ENCODE peak calls at places on chromosome 3, in seven cellular contexts. One of them, this sample, is unnamed.
A peak's percentile ranks its signal among the peaks of the same experiment; 100 is the strongest.

GRCh38 chr3:102148598-102149302 is 286.1 kb upstream of the ZPLD1 start:
- DNase-seq in H7: no peak
- DNase-seq in psoas muscle: no peak
- DNase-seq in fibroblast of the aortic adventitia: no peak
- DNase-seq in CD8-positive, alpha-beta T cell: no peak
- DNase-seq in A673: no peak
- DNase-seq in bronchial epithelial cell: no peak
- DNase-seq in this sample: no peak

GRCh38 chr3:48042071-48042760 is 26.0 kb upstream of the MAP4 start:
- DNase-seq in CD8-positive, alpha-beta T cell: no peak
- DNase-seq in fibroblast of the aortic adventitia: no peak
- DNase-seq in bronchial epithelial cell: peak; percentile 27
- DNase-seq in H7: no peak
- DNase-seq in A673: no peak
- DNase-seq in psoas muscle: no peak
- DNase-seq in this sample: no peak

GRCh38 chr3:181267312-181267711 is 277.8 kb upstream of the DNAJC19 start:
- DNase-seq in A673: no peak
- DNase-seq in bronchial epithelial cell: no peak
- DNase-seq in fibroblast of the aortic adventitia: no peak
- DNase-seq in CD8-positive, alpha-beta T cell: no peak
- DNase-seq in H7: no peak
- DNase-seq in psoas muscle: no peak
- DNase-seq in this sample: no peak

GRCh38 chr3:19866751-19867347 is 67.2 kb downstream of the EFHB start:
- DNase-seq in CD8-positive, alpha-beta T cell: no peak
- DNase-seq in psoas muscle: no peak
- DNase-seq in A673: peak; percentile 75
- DNase-seq in bronchial epithelial cell: peak; percentile 61
- DNase-seq in fibroblast of the aortic adventitia: peak; percentile 73
- DNase-seq in H7: peak; percentile 65
- DNase-seq in this sample: peak; percentile 45

GRCh38 chr3:10467904-10468610 is 37.3 kb downstream of the ATP2B2 start:
- DNase-seq in fibroblast of the aortic adventitia: no peak
- DNase-seq in bronchial epithelial cell: no peak
- DNase-seq in A673: no peak
- DNase-seq in H7: no peak
- DNase-seq in psoas muscle: peak; percentile 54
- DNase-seq in CD8-positive, alpha-beta T cell: no peak
- DNase-seq in this sample: no peak

GRCh38 chr3:159941043-159941994 is 47.3 kb upstream of the IL12A start:
- DNase-seq in fibroblast of the aortic adventitia: no peak
- DNase-seq in H7: no peak
- DNase-seq in bronchial epithelial cell: peak; percentile 69
- DNase-seq in psoas muscle: no peak
- DNase-seq in A673: no peak
- DNase-seq in CD8-positive, alpha-beta T cell: no peak
- DNase-seq in this sample: no peak

GRCh38 chr3:32484437-32484836 is 18.2 kb downstream of the CMTM6 start:
- DNase-seq in bronchial epithelial cell: no peak
- DNase-seq in H7: no peak
- DNase-seq in psoas muscle: no peak
- DNase-seq in fibroblast of the aortic adventitia: no peak
- DNase-seq in A673: no peak
- DNase-seq in CD8-positive, alpha-beta T cell: no peak
- DNase-seq in this sample: no peak

GRCh38 chr3:114866430-114866829 is 280.7 kb downstream of the ZBTB20 start:
- DNase-seq in H7: no peak
- DNase-seq in bronchial epithelial cell: no peak
- DNase-seq in A673: no peak
- DNase-seq in psoas muscle: no peak
- DNase-seq in CD8-positive, alpha-beta T cell: no peak
- DNase-seq in fibroblast of the aortic adventitia: no peak
- DNase-seq in this sample: no peak

GRCh38 chr3:38579146-38579545 is 70.3 kb downstream of the SCN5A start:
- DNase-seq in H7: peak; percentile 84
- DNase-seq in psoas muscle: peak; percentile 35
- DNase-seq in CD8-positive, alpha-beta T cell: no peak
- DNase-seq in fibroblast of the aortic adventitia: peak; percentile 20
- DNase-seq in A673: no peak
- DNase-seq in bronchial epithelial cell: no peak
- DNase-seq in this sample: no peak

GRCh38 chr3:66195347-66195783 is 25.4 kb upstream of the SLC25A26 start:
- DNase-seq in psoas muscle: peak; percentile 44
- DNase-seq in fibroblast of the aortic adventitia: peak; percentile 63
- DNase-seq in H7: peak; percentile 85
- DNase-seq in A673: peak; percentile 90
- DNase-seq in bronchial epithelial cell: peak; percentile 13
- DNase-seq in CD8-positive, alpha-beta T cell: no peak
- DNase-seq in this sample: no peak

GRCh38 chr3:2375371-2375770 is 276.7 kb downstream of the CNTN4 start:
- DNase-seq in H7: no peak
- DNase-seq in CD8-positive, alpha-beta T cell: no peak
- DNase-seq in bronchial epithelial cell: no peak
- DNase-seq in fibroblast of the aortic adventitia: no peak
- DNase-seq in A673: no peak
- DNase-seq in psoas muscle: no peak
- DNase-seq in this sample: no peak

GRCh38 chr3:17801131-17801530 is 58.7 kb upstream of the TBC1D5 start:
- DNase-seq in psoas muscle: no peak
- DNase-seq in bronchial epithelial cell: no peak
- DNase-seq in H7: no peak
- DNase-seq in A673: no peak
- DNase-seq in fibroblast of the aortic adventitia: no peak
- DNase-seq in CD8-positive, alpha-beta T cell: no peak
- DNase-seq in this sample: no peak

GRCh38 chr3:15958692-15959433 is 161.1 kb upstream of the ANKRD28 start:
- DNase-seq in fibroblast of the aortic adventitia: peak; percentile 87
- DNase-seq in H7: no peak
- DNase-seq in bronchial epithelial cell: no peak
- DNase-seq in CD8-positive, alpha-beta T cell: no peak
- DNase-seq in A673: no peak
- DNase-seq in psoas muscle: no peak
- DNase-seq in this sample: no peak

GRCh38 chr3:186360779-186361178 is 1.3 kb downstream of the DGKG start:
- DNase-seq in fibroblast of the aortic adventitia: no peak
- DNase-seq in A673: no peak
- DNase-seq in psoas muscle: no peak
- DNase-seq in CD8-positive, alpha-beta T cell: no peak
- DNase-seq in bronchial epithelial cell: no peak
- DNase-seq in H7: peak; percentile 84
- DNase-seq in this sample: no peak

GRCh38 chr3:68163054-68163453 is 508.6 kb upstream of the SUCLG2 start:
- DNase-seq in A673: no peak
- DNase-seq in CD8-positive, alpha-beta T cell: no peak
- DNase-seq in fibroblast of the aortic adventitia: no peak
- DNase-seq in H7: no peak
- DNase-seq in psoas muscle: no peak
- DNase-seq in bronchial epithelial cell: no peak
- DNase-seq in this sample: no peak

GRCh38 chr3:97823503-97824004 is 1.7 kb downstream of the CRYBG3 start:
- DNase-seq in bronchial epithelial cell: no peak
- DNase-seq in psoas muscle: peak; percentile 17
- DNase-seq in H7: no peak
- DNase-seq in fibroblast of the aortic adventitia: peak; percentile 21
- DNase-seq in A673: peak; percentile 16
- DNase-seq in CD8-positive, alpha-beta T cell: no peak
- DNase-seq in this sample: no peak

GRCh38 chr3:143479727-143480126 is 360.2 kb downstream of the CHST2 start:
- DNase-seq in fibroblast of the aortic adventitia: no peak
- DNase-seq in CD8-positive, alpha-beta T cell: no peak
- DNase-seq in psoas muscle: no peak
- DNase-seq in A673: no peak
- DNase-seq in H7: no peak
- DNase-seq in bronchial epithelial cell: no peak
- DNase-seq in this sample: no peak

GRCh38 chr3:196232882-196233251 is 16.5 kb downstream of the SLC51A start:
- DNase-seq in A673: no peak
- DNase-seq in psoas muscle: no peak
- DNase-seq in H7: no peak
- DNase-seq in fibroblast of the aortic adventitia: no peak
- DNase-seq in CD8-positive, alpha-beta T cell: no peak
- DNase-seq in bronchial epithelial cell: no peak
- DNase-seq in this sample: no peak

GRCh38 chr3:30269751-30270445 is 336.5 kb upstream of the TGFBR2 start:
- DNase-seq in psoas muscle: no peak
- DNase-seq in bronchial epithelial cell: no peak
- DNase-seq in fibroblast of the aortic adventitia: no peak
- DNase-seq in H7: no peak
- DNase-seq in CD8-positive, alpha-beta T cell: no peak
- DNase-seq in A673: no peak
- DNase-seq in this sample: no peak

GRCh38 chr3:126459111-126459762 is 16.5 kb downstream of the ZXDC start:
- DNase-seq in CD8-positive, alpha-beta T cell: no peak
- DNase-seq in bronchial epithelial cell: no peak
- DNase-seq in fibroblast of the aortic adventitia: no peak
- DNase-seq in A673: no peak
- DNase-seq in H7: no peak
- DNase-seq in psoas muscle: no peak
- DNase-seq in this sample: no peak

GRCh38 chr3:134603480-134603879 is 47.3 kb downstream of the KY start:
- DNase-seq in H7: no peak
- DNase-seq in A673: no peak
- DNase-seq in CD8-positive, alpha-beta T cell: no peak
- DNase-seq in psoas muscle: no peak
- DNase-seq in bronchial epithelial cell: no peak
- DNase-seq in fibroblast of the aortic adventitia: no peak
- DNase-seq in this sample: no peak

DNA sequence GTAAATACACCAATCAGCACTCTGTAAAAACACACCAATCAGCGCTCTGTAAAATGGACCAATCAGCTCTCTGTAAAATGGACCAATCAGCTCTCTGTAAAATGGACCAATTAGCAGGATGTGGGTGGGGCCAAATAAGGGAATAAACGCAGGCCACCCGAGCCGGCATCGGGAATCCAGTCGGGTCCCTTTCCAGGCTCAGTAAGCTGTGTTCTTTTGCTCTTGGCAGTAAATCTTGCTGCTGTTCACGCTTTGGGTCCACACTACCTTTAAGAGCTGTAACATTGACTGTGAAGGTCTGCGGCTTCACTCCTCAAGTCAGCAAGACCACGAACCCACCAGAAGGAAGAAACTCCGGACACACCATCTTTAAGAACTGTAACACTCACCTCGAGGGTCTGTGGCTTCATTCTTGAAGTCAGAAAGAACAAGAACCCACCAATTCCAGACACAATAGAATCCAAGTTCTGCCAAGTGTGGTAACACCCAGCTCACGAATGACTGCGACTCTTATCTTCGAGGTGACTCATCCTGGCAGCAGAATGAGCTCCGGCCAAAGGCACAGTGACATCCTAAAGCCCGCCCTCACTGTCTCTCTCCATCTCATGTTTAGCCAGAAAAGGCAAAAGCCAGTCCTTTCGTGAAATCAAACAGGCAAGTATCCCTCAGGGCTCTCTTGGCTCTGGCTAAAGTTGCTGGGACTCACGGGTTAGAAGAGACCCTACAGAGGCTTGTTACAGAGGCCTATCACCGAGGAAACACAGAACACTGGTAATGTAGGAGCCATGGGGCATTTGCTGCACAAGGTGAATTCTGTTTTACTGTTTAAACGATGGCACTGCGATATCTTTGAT is 155.2 kb downstream of the FAM43A start:
- DNase-seq in A673: peak; percentile 29
- DNase-seq in CD8-positive, alpha-beta T cell: no peak
- DNase-seq in H7: no peak
- DNase-seq in psoas muscle: no peak
- DNase-seq in fibroblast of the aortic adventitia: peak; percentile 80
- DNase-seq in bronchial epithelial cell: peak; percentile 12
- DNase-seq in this sample: no peak
- H3K4me3 ChIP-seq in A673: no peak overlapping the region
- H3K4me3 ChIP-seq in CD8-positive, alpha-beta T cell: no peak overlapping the region
- H3K4me3 ChIP-seq in H7: no peak overlapping the region
- H3K4me3 ChIP-seq in psoas muscle: no peak overlapping the region
- H3K4me3 ChIP-seq in fibroblast of the aortic adventitia: no peak overlapping the region
- H3K4me3 ChIP-seq in bronchial epithelial cell: no peak overlapping the region
- H3K4me3 ChIP-seq in this sample: no peak overlapping the region

DNA sequence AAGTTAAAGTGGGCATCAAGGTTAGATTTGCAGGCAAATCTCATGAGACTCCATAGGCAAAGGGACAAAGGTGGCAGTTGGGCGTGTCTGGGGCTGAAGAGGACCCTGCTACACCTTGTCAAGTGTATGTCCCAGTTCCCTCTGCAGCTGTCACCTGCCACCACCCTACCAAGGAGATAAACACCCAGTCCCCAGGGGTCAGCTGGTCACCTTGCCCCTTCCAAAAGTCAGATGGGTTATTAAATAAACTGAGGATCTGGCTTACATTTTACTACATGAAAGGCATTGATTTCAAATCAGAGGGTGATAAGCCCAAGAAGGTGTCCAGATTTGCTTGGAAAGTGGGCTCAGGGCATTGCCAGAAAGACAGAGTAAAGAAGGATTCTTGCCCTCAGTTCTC is 248.1 kb upstream of the TRIM42 start:
- DNase-seq in bronchial epithelial cell: no peak
- DNase-seq in H7: no peak
- DNase-seq in psoas muscle: no peak
- DNase-seq in fibroblast of the aortic adventitia: no peak
- DNase-seq in CD8-positive, alpha-beta T cell: no peak
- DNase-seq in A673: no peak
- DNase-seq in this sample: no peak
- H3K4me3 ChIP-seq in bronchial epithelial cell: no peak overlapping the region
- H3K4me3 ChIP-seq in H7: no peak overlapping the region
- H3K4me3 ChIP-seq in psoas muscle: no peak overlapping the region
- H3K4me3 ChIP-seq in fibroblast of the aortic adventitia: no peak overlapping the region
- H3K4me3 ChIP-seq in CD8-positive, alpha-beta T cell: no peak overlapping the region
- H3K4me3 ChIP-seq in A673: no peak overlapping the region
- H3K4me3 ChIP-seq in this sample: no peak overlapping the region

GRCh38 chr3:24494616-24495333 is at the start of gene THRB:
- DNase-seq in A673: peak; percentile 56
- DNase-seq in H7: peak; percentile 87
- DNase-seq in CD8-positive, alpha-beta T cell: no peak
- DNase-seq in bronchial epithelial cell: peak; percentile 46
- DNase-seq in fibroblast of the aortic adventitia: peak; percentile 22
- DNase-seq in psoas muscle: peak; percentile 83
- DNase-seq in this sample: no peak
- H3K4me3 ChIP-seq in A673: peak within 1 kb of the TSS; percentile 46
- H3K4me3 ChIP-seq in H7: peak within 1 kb of the TSS; percentile 65
- H3K4me3 ChIP-seq in CD8-positive, alpha-beta T cell: no peak within 1 kb of the TSS
- H3K4me3 ChIP-seq in bronchial epithelial cell: peak within 1 kb of the TSS; percentile 82
- H3K4me3 ChIP-seq in fibroblast of the aortic adventitia: peak within 1 kb of the TSS; percentile 64
- H3K4me3 ChIP-seq in psoas muscle: peak within 1 kb of the TSS; percentile 90
- H3K4me3 ChIP-seq in this sample: no peak within 1 kb of the TSS

DNA sequence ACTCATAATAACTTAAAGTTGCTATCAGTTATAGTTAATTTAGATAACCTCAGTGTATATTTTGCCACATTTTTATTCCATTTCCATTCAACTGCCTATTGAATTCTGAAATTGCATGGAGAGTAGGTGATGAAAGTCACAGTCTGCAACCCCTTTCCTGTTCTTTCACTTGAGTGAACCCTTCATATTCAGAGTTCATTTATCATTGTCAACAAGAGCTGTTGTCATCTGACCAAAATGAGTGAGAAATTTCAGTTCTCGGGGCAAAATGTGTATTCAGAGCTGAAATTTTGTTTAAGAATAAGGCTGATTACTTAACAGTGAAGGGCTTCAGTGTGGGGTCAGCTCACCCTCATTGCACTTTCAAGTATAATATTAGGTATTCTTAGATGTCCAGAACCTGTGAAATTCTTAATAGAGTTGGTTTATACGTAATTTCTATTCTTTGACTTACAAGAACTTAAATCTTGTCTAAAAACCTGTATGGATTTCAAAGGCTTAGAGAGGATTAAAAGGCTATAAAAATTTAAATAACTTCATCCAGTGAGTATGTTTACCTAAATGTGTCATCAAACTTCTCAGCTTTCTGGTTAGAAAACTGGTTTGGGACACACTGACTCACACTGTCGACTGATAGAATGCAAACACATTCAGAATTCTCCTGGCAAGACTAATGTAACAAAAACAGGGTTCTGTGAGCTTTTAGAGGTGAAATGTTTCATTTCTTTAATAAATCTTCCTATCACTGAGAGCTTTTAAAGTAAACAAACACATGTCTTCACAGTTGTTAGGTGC is 92.2 kb downstream of the CMSS1 start:
- DNase-seq in fibroblast of the aortic adventitia: peak; percentile 66
- DNase-seq in A673: no peak
- DNase-seq in psoas muscle: no peak
- DNase-seq in bronchial epithelial cell: peak; percentile 87
- DNase-seq in CD8-positive, alpha-beta T cell: no peak
- DNase-seq in H7: no peak
- DNase-seq in this sample: no peak
- H3K4me3 ChIP-seq in fibroblast of the aortic adventitia: no peak overlapping the region
- H3K4me3 ChIP-seq in A673: no peak overlapping the region
- H3K4me3 ChIP-seq in psoas muscle: no peak overlapping the region
- H3K4me3 ChIP-seq in bronchial epithelial cell: no peak overlapping the region
- H3K4me3 ChIP-seq in CD8-positive, alpha-beta T cell: no peak overlapping the region
- H3K4me3 ChIP-seq in H7: no peak overlapping the region
- H3K4me3 ChIP-seq in this sample: no peak overlapping the region

This sample was measured in Jurkat, Clone E6-1.